ENCODE peak calls at places on chromosomes 3 and 15, in nine cellular contexts. V, T, X, W, H, R, L, J and Y are unnamed samples. For H3K4me1, the result is how much of the 10 kb centered on the place peaks cover.

GRCh38 chr3:17687585-17687984 is 54.8 kb downstream of the TBC1D5 start:
- DNase-seq in J (no peak), H (no peak), W (no peak), X (no peak), L (no peak), V (no peak), T (no peak), R (no peak), Y (no peak)

GRCh38 chr3:60431599-60431958 is 819.7 kb downstream of the FHIT start:
- DNase-seq in L (peak), H (no peak), W (no peak), V (no peak), T (no peak), R (no peak), J (no peak), X (no peak), Y (no peak)

GRCh38 chr3:67142432-67142831 is 144.3 kb downstream of the KBTBD8 start:
- DNase-seq in V (no peak), R (no peak), W (no peak), H (no peak), T (no peak), L (no peak), J (no peak), X (no peak), Y (no peak)

GRCh38 chr3:133767607-133768006 is 21.4 kb downstream of the TF start:
- DNase-seq in H (no peak), T (no peak), L (no peak), X (no peak), J (no peak), V (no peak), R (no peak), W (no peak), Y (no peak)

GRCh38 chr3:160403796-160404510 is 4.5 kb downstream of the SMC4 start:
- DNase-seq in V (no peak), T (no peak), J (no peak), L (peak), R (no peak), H (no peak), W (no peak), X (no peak), Y (no peak)

GRCh38 chr3:76405196-76405595 is 619.8 kb upstream of the ZNF717 start:
- DNase-seq in J (no peak), V (no peak), X (no peak), H (no peak), L (peak), W (no peak), R (no peak), T (no peak), Y (no peak)

GRCh38 chr3:38404286-38404685 is 49.4 kb upstream of the ACVR2B start:
- DNase-seq in T (no peak), L (peak), R (no peak), H (no peak), V (no peak), X (peak), W (peak), J (no peak), Y (no peak)

GRCh38 chr15:71469393-71469792 is 341.0 kb upstream of the NR2E3 start:
- DNase-seq in H (no peak), J (no peak), R (no peak), W (no peak), V (no peak), L (peak), X (no peak), T (no peak), Y (no peak)

GRCh38 chr15:75186044-75186443 is 15.6 kb upstream of the C15orf39 start:
- DNase-seq in W (no peak), V (peak), T (no peak), H (no peak), R (no peak), X (no peak), L (no peak), J (no peak), Y (no peak)

GRCh38 chr15:45439521-45439931 is 61.2 kb upstream of the GATM start:
- DNase-seq in J (no peak), V (no peak), L (no peak), W (no peak), T (no peak), X (no peak), R (no peak), H (no peak), Y (no peak)

GRCh38 chr3:16632395-16632794 is 27.2 kb upstream of the DAZL start:
- DNase-seq in H (no peak), W (no peak), X (no peak), R (no peak), J (no peak), V (no peak), L (no peak), T (no peak), Y (no peak)

GRCh38 chr15:70038730-70039392 is 58.9 kb downstream of the TLE3 start:
- DNase-seq in H (no peak), V (no peak), R (no peak), J (no peak), T (no peak), X (no peak), W (no peak), L (no peak), Y (no peak)

GRCh38 chr3:152969557-152970300 is 134.8 kb downstream of the P2RY1 start:
- DNase-seq in R (no peak), X (no peak), L (no peak), J (no peak), T (no peak), W (no peak), V (no peak), H (no peak), Y (no peak)

GRCh38 chr3:31828007-31828406 is 153.1 kb downstream of the OSBPL10 start:
- DNase-seq in W (no peak), L (peak), T (no peak), X (no peak), V (no peak), J (no peak), H (no peak), R (no peak), Y (no peak)

GRCh38 chr3:64242435-64242834 is 17.2 kb upstream of the PRICKLE2 start:
- DNase-seq in R (peak), X (no peak), J (no peak), T (no peak), V (peak), W (no peak), L (no peak), H (no peak), Y (no peak)

GRCh38 chr3:77041156-77041696 is 1.3 kb downstream of the ROBO2 start:
- DNase-seq in W (no peak), V (no peak), T (no peak), R (no peak), L (no peak), H (no peak), X (no peak), J (no peak), Y (no peak)

GRCh38 chr3:158791259-158791920 is 10.5 kb upstream of the MFSD1 start:
- DNase-seq in R (no peak), T (no peak), H (no peak), V (no peak), W (peak), J (peak), X (no peak), L (peak), Y (no peak)

GRCh38 chr15:63509933-63510547 is 5.6 kb downstream of the USP3 start:
- DNase-seq in W (no peak), J (no peak), H (no peak), T (no peak), L (peak), V (no peak), R (no peak), X (no peak), Y (no peak)

GRCh38 chr3:20123121-20123652 is 62.8 kb downstream of the SGO1 start:
- DNase-seq in H (no peak), R (no peak), J (no peak), X (no peak), L (no peak), V (no peak), T (no peak), W (no peak), Y (no peak)

GRCh38 chr3:194140520-194141414 is 4.8 kb downstream of the HES1 start:
- DNase-seq in V (peak), X (peak), L (no peak), H (no peak), R (peak), J (no peak), W (no peak), T (no peak), Y (no peak)

GRCh38 chr15:85584791-85585360 is 204.5 kb downstream of the AKAP13 start:
- DNase-seq in X (no peak), H (no peak), V (no peak), J (no peak), W (no peak), T (peak), L (no peak), R (no peak), Y (no peak)

GRCh38 chr15:79956354-79956939 is 14.5 kb downstream of the BCL2A1 start:
- DNase-seq in W (no peak), H (no peak), R (no peak), L (no peak), T (no peak), V (no peak), J (no peak), X (no peak), Y (no peak)

GRCh38 chr3:122003112-122003511 is 18.9 kb downstream of the ILDR1 start:
- DNase-seq in J (no peak), R (no peak), W (no peak), X (no peak), L (no peak), T (no peak), H (no peak), V (no peak), Y (no peak)

GRCh38 chr3:114622001-114622400 is 328.2 kb downstream of the TIGIT start:
- DNase-seq in T (no peak), L (peak), X (no peak), V (no peak), J (no peak), H (no peak), W (no peak), R (no peak), Y (no peak)

GRCh38 chr3:29171583-29171990 is 109.3 kb upstream of the RBMS3 start:
- DNase-seq in J (no peak), R (no peak), T (no peak), V (no peak), W (no peak), H (no peak), L (peak), X (no peak), Y (no peak)

GRCh38 chr3:196813903-196814302 is 53.8 kb upstream of the SENP5 start:
- DNase-seq in H (no peak), T (no peak), W (peak), V (no peak), J (no peak), L (peak), X (no peak), R (no peak), Y (no peak)

GRCh38 chr3:140910860-140911259 is 30.8 kb upstream of the SLC25A36 start:
- DNase-seq in V (no peak), T (no peak), L (peak), R (no peak), W (no peak), J (peak), H (no peak), X (no peak), Y (no peak)

GRCh38 chr3:141486416-141486734 is 452 bp upstream of the RASA2 start:
- DNase-seq in T (no peak), H (no peak), W (no peak), L (peak), X (no peak), J (no peak), V (no peak), R (no peak), Y (no peak)

GRCh38 chr3:5194801-5195509 is 7.4 kb downstream of the EDEM1 start:
- DNase-seq in X (peak), H (peak), J (peak), L (peak), V (no peak), T (no peak), W (peak), R (no peak), Y (peak)

GRCh38 chr3:98733778-98734281 is 29.3 kb upstream of the ST3GAL6 start:
- DNase-seq in V (no peak), X (no peak), J (no peak), T (peak), L (no peak), R (no peak), W (no peak), H (no peak), Y (peak)

GRCh38 chr15:80246425-80246894 is 5.6 kb downstream of the CTXND1 start:
- DNase-seq in V (no peak), R (peak), H (no peak), W (peak), L (peak), J (no peak), T (no peak), X (no peak), Y (no peak)

GRCh38 chr15:63373330-63373729 is 8.3 kb downstream of the CA12 start:
- DNase-seq in V (no peak), R (no peak), H (no peak), X (no peak), T (no peak), W (no peak), L (no peak), J (no peak), Y (no peak)

GRCh38 chr3:114093596-114093995 is 37.1 kb downstream of the QTRT2 start:
- DNase-seq in T (no peak), W (no peak), H (no peak), V (peak), X (peak), J (peak), R (peak), L (peak), Y (peak)

GRCh38 chr3:12334786-12335185 is 45.9 kb downstream of the PPARG start:
- DNase-seq in L (no peak), X (no peak), W (no peak), H (no peak), T (no peak), J (no peak), V (no peak), R (no peak), Y (no peak)

GRCh38 chr15:79172032-79172481 is 81.5 kb upstream of the RASGRF1 start:
- DNase-seq in T (no peak), R (no peak), H (no peak), J (no peak), W (no peak), V (no peak), X (no peak), L (no peak), Y (no peak)

GRCh38 chr3:148697311-148698189 is at the start of gene AGTR1:
- DNase-seq in J (no peak), L (peak), X (peak), H (peak), W (peak), R (peak), V (peak), T (no peak), Y (peak)

GRCh38 chr3:111785034-111785433 is 74.0 kb upstream of the PHLDB2 start:
- DNase-seq in R (no peak), L (no peak), T (no peak), J (no peak), X (no peak), V (no peak), W (no peak), H (no peak), Y (no peak)

GRCh38 chr15:57703387-57703786 is 3.1 kb upstream of the POLR2M start:
- DNase-seq in J (no peak), H (no peak), R (no peak), V (no peak), X (no peak), W (no peak), T (no peak), L (no peak), Y (no peak)

GRCh38 chr3:142929109-142929508 is 34.4 kb downstream of the PAQR9 start:
- DNase-seq in V (no peak), R (peak), J (peak), T (no peak), X (no peak), L (peak), H (no peak), W (peak), Y (no peak)

GRCh38 chr3:179258820-179259219 is 7.9 kb upstream of the KCNMB3 start:
- DNase-seq in W (no peak), H (no peak), L (no peak), V (no peak), T (no peak), X (no peak), J (no peak), R (no peak), Y (no peak)

GRCh38 chr3:179263134-179263533 is 12.2 kb upstream of the KCNMB3 start:
- DNase-seq in J (no peak), L (no peak), X (no peak), H (no peak), W (no peak), R (no peak), T (no peak), V (peak), Y (no peak)

GRCh38 chr3:179264456-179264855 is 13.5 kb upstream of the KCNMB3 start:
- DNase-seq in W (no peak), V (no peak), L (no peak), X (no peak), J (no peak), R (no peak), T (no peak), H (no peak), Y (no peak)

GRCh38 chr3:179265092-179265491 is 14.2 kb upstream of the KCNMB3 start:
- DNase-seq in W (no peak), V (no peak), J (no peak), R (no peak), L (no peak), T (no peak), H (no peak), X (no peak), Y (no peak)

DNA sequence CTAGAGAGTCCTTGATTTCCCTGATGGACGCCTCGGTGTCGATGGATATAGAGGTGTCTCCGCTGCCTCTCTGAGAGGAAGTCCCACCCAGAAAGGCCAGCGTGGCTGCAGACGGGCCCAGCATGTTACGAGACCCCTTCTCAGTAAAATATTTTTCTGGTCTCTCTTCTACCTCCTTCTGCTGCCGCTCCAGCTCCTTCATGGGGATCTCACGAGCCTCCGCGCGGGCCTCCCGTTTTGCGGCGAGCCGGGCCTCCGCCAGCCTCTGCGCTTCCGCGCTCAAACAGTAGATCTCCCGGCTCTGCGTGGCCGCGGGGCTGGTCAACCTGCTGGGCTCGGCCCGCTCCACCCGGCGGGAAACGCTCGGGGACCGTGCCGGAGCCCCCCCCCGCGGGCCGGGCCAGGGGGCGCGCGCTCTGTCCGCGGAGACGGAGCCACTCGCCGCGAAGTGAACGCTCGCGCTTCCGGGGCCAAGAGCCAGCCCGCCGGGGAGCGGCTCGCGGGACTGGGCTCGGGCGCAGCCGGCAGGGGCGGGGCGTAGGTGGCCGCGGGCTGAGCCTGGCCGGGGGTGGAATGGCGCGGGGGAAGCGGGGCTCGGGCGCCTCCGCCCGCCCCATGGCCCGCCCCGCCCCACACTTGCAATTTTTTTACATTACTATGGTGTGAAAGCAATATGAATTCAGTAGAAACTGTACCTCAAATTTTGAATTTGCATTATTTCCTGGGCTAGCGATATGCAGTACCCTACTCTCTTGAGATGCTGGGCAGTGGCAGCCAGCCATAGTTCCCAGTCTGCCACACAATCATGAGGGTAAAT is 10.2 kb upstream of the KCNMB3 start:
- DNase-seq in T (no peak), X (peak), W (peak), H (no peak), V (peak), L (peak), J (no peak), R (peak), Y (peak)
- TF ChIP-seq POLR2A in T (peak), X (peak), W (peak), H (no peak), V (peak), L (no peak), J (no peak), R (no peak), Y (no peak)

GRCh38 chr15:31217566-31218270 is 108.9 kb upstream of the KLF13 start:
- DNase-seq in L (no peak), T (no peak), J (no peak), W (no peak), R (no peak), V (no peak), H (no peak), X (no peak), Y (no peak)

GRCh38 chr15:31214864-31215489 is 111.7 kb upstream of the KLF13 start:
- DNase-seq in R (peak), V (peak), H (peak), L (no peak), J (no peak), X (peak), T (no peak), W (peak), Y (peak)

GRCh38 chr15:31217067-31217466 is 109.6 kb upstream of the KLF13 start:
- DNase-seq in L (no peak), R (peak), H (no peak), V (no peak), J (no peak), T (no peak), X (no peak), W (no peak), Y (no peak)

GRCh38 chr15:31215490-31216209 is 111.0 kb upstream of the KLF13 start:
- DNase-seq in W (peak), T (no peak), L (no peak), X (peak), R (peak), J (no peak), H (peak), V (peak), Y (peak)

GRCh38 chr15:31216210-31216911 is 110.3 kb upstream of the KLF13 start:
- DNase-seq in V (peak), H (peak), X (peak), T (no peak), J (no peak), R (peak), W (peak), L (no peak), Y (peak)
- H3K4me1 ChIP-seq in V (under half), H (under half), X (under half), T (under half), J (under half), R (under half), W (under half), L (under half), Y (under half)

GRCh38 chr3:62951037-62951613 is 75.9 kb upstream of the CADPS start:
- DNase-seq in V (no peak), X (no peak), W (no peak), R (no peak), L (no peak), H (no peak), T (no peak), J (no peak), Y (no peak)

GRCh38 chr3:62955126-62955525 is 79.9 kb upstream of the CADPS start:
- DNase-seq in V (no peak), R (no peak), L (no peak), W (no peak), J (no peak), X (no peak), T (no peak), H (no peak), Y (no peak)

GRCh38 chr3:62954579-62954978 is 79.4 kb upstream of the CADPS start:
- DNase-seq in J (no peak), R (no peak), W (no peak), T (peak), V (no peak), L (no peak), X (no peak), H (no peak), Y (no peak)

GRCh38 chr3:62950227-62950626 is 75.0 kb upstream of the CADPS start:
- DNase-seq in T (no peak), V (no peak), H (no peak), X (no peak), W (no peak), L (no peak), R (no peak), J (no peak), Y (no peak)
- H3K4me3 ChIP-seq in T (no peak), V (no peak), H (no peak), X (no peak), W (no peak), L (no peak), R (no peak), J (no peak), Y (no peak)

GRCh38 chr3:169146866-169147245 is 516.7 kb downstream of the MECOM start:
- DNase-seq in V (no peak), H (no peak), R (no peak), J (no peak), X (no peak), T (no peak), L (peak), W (no peak), Y (no peak)

GRCh38 chr3:169150343-169150742 is 513.2 kb downstream of the MECOM start:
- DNase-seq in T (no peak), R (no peak), J (no peak), X (no peak), V (no peak), L (peak), H (no peak), W (no peak), Y (no peak)

GRCh38 chr3:169147246-169148008 is 516.1 kb downstream of the MECOM start:
- DNase-seq in R (peak), T (no peak), J (no peak), L (peak), X (no peak), W (no peak), V (no peak), H (no peak), Y (no peak)

GRCh38 chr3:169149349-169149890 is 514.1 kb downstream of the MECOM start:
- DNase-seq in V (peak), T (peak), J (peak), H (peak), W (peak), L (peak), R (peak), X (peak), Y (peak)

GRCh38 chr3:169148448-169149348 is 514.8 kb downstream of the MECOM start:
- DNase-seq in W (no peak), X (no peak), V (no peak), J (no peak), L (no peak), R (peak), H (no peak), T (no peak), Y (no peak)
- TF ChIP-seq POLR2A in W (no peak), X (no peak), V (no peak), J (no peak), L (no peak), R (no peak), H (no peak), T (no peak), Y (no peak)